ENCODE peak calls at places on chromosome 19, in ten cellular contexts. S is CD4-positive, alpha-beta memory T cell; G is activated CD8-positive, alpha-beta memory T cell treated with anti-CD3 and anti-CD28 coated beads, Interleukin-2, amount 50 U/mL, for 48 hours; T is HFF-Myc; H is body of pancreas; U is transverse colon; K is activated naive CD8-positive, alpha-beta T cell treated with anti-CD3 and anti-CD28 coated beads, Interleukin-2, amount 50 U/mL, for 24 hours; R is left ventricle myocardium inferior; B is HS-5; O is neuronal stem cell. D is an unnamed sample.

GRCh38 chr19:12665281-12665573 is 1.3 kb downstream of the MAN2B1 start:
- DNase-seq in H (no peak), B (no peak), S (peak; percentile 52), R (peak; percentile 55), U (peak; percentile 58), O (no peak), G (peak; percentile 74), T (no peak), K (peak; percentile 66), D (no peak)

GRCh38 chr19:2247433-2248101 is 1.6 kb upstream of the AMH start:
- DNase-seq in H (no peak), G (no peak), U (no peak), R (no peak), S (no peak), T (no peak), O (no peak), B (no peak), K (no peak), D (no peak)

GRCh38 chr19:38735257-38735686 is 9.0 kb downstream of the CAPN12 start:
- DNase-seq in U (peak; percentile 73), G (peak; percentile 73), T (no peak), S (peak; percentile 53), R (no peak), B (no peak), O (no peak), K (peak; percentile 26), H (peak; percentile 61), D (no peak)

GRCh38 chr19:51478381-51479285 is at the start of gene CEACAM18:
- DNase-seq in T (no peak), H (no peak), O (no peak), B (no peak), G (no peak), U (no peak), R (no peak), K (no peak), S (no peak), D (no peak)

GRCh38 chr19:46958542-46958941 is 61.1 kb upstream of the NPAS1 start:
- DNase-seq in H (no peak), K (no peak), R (no peak), B (peak; percentile 56), O (no peak), S (no peak), U (no peak), T (peak; percentile 86), G (no peak), D (no peak)

GRCh38 chr19:42469311-42470239 is 26.8 kb upstream of the CXCL17 start:
- DNase-seq in G (no peak), K (peak; percentile 43), B (no peak), O (no peak), T (no peak), H (no peak), S (no peak), U (no peak), R (no peak), D (no peak)

GRCh38 chr19:28519950-28520861 is 692.7 kb downstream of the UQCRFS1 start:
- DNase-seq in S (no peak), G (no peak), O (no peak), K (no peak), R (no peak), B (no peak), T (no peak), H (peak; percentile 64), U (no peak), D (no peak)

GRCh38 chr19:7492142-7493055 is 3.6 kb upstream of the PEX11G start:
- DNase-seq in U (no peak), R (no peak), G (peak; percentile 64), S (peak; percentile 35), O (no peak), H (no peak), K (peak; percentile 64), T (no peak), B (peak; percentile 37), D (no peak)

GRCh38 chr19:15779756-15780476 is 7.5 kb upstream of the OR10H5 start:
- DNase-seq in T (no peak), O (no peak), G (no peak), R (peak; percentile 73), B (no peak), K (no peak), H (peak; percentile 80), S (no peak), U (peak; percentile 61), D (no peak)

GRCh38 chr19:28700176-28700575 is 512.8 kb downstream of the UQCRFS1 start:
- DNase-seq in T (no peak), S (no peak), G (no peak), K (no peak), O (no peak), U (no peak), H (no peak), B (no peak), R (no peak), D (no peak)

GRCh38 chr19:21617740-21618339 is 112.4 kb downstream of the ZNF429 start:
- DNase-seq in H (no peak), R (no peak), K (no peak), G (no peak), S (no peak), B (no peak), U (no peak), T (no peak), O (no peak), D (no peak)

GRCh38 chr19:743168-743687 is 7.7 kb upstream of the MISP start:
- DNase-seq in K (no peak), B (no peak), O (no peak), R (peak; percentile 38), G (no peak), U (peak; percentile 82), T (no peak), S (no peak), H (peak; percentile 35), D (no peak)

GRCh38 chr19:5090780-5091575 is 122.1 kb downstream of the KDM4B start:
- DNase-seq in B (no peak), G (no peak), R (peak; percentile 65), O (peak; percentile 24), S (no peak), K (no peak), H (peak; percentile 52), T (no peak), U (no peak), D (no peak)

GRCh38 chr19:8245869-8246835 is 37.0 kb downstream of the CERS4 start:
- DNase-seq in O (no peak), R (no peak), H (no peak), B (no peak), G (no peak), K (no peak), S (no peak), U (no peak), T (no peak), D (no peak)

GRCh38 chr19:46621191-46622117 is 3.4 kb downstream of the PTGIR start:
- DNase-seq in T (no peak), R (no peak), G (no peak), H (no peak), S (no peak), U (no peak), O (no peak), B (no peak), K (no peak), D (no peak)

GRCh38 chr19:17255150-17255621 is 9.4 kb downstream of the USHBP1 start:
- DNase-seq in K (no peak), U (no peak), O (no peak), T (no peak), B (no peak), H (peak; percentile 64), R (no peak), S (no peak), G (no peak), D (no peak)

GRCh38 chr19:3520166-3521103 is 14.3 kb downstream of the FZR1 start:
- DNase-seq in G (no peak), K (no peak), U (no peak), B (no peak), S (no peak), R (no peak), T (no peak), O (no peak), H (no peak), D (no peak)

GRCh38 chr19:13833330-13834265 is 38.4 kb downstream of the ZSWIM4 start:
- DNase-seq in H (peak; percentile 95), R (peak; percentile 96), G (peak; percentile 96), S (peak; percentile 91), U (peak; percentile 97), T (no peak), B (no peak), O (peak; percentile 82), K (peak; percentile 96), D (peak; percentile 62)

GRCh38 chr19:17245535-17245984 is at the start of gene NR2F6:
- DNase-seq in B (no peak), T (no peak), K (no peak), U (no peak), G (no peak), S (no peak), H (no peak), R (no peak), O (no peak), D (peak; percentile 9)

GRCh38 chr19:10660346-10660745 is 6.2 kb downstream of the ILF3 start:
- DNase-seq in U (no peak), K (no peak), B (no peak), O (no peak), H (no peak), S (no peak), R (no peak), T (no peak), G (no peak), D (no peak)

D was measured in HAP-1.